ENCODE peak calls at places on chromosomes 12 and 14, in seven cellular contexts. I is OCI-LY7; L is CD4-positive, alpha-beta T cell; S is AG04449; M is HL-60; C is neural crest cell; D is cardiac muscle cell. P is an unnamed sample.

GRCh38 chr14:79992799-79993198 is 218.5 kb downstream of the DIO2 start:
- DNase-seq in I (no peak), L (no peak), S (no peak), M (peak; percentile 0), C (no peak), D (peak; percentile 12), P (no peak)

GRCh38 chr12:23039834-23040233 is 414.9 kb downstream of the ETNK1 start:
- DNase-seq in I (no peak), L (no peak), S (no peak), M (no peak), C (no peak), D (no peak), P (no peak)

GRCh38 chr12:104462931-104463339 is 6.2 kb downstream of the CHST11 start:
- DNase-seq in I (peak; percentile 65), L (peak; percentile 63), S (no peak), M (peak; percentile 52), C (no peak), D (peak; percentile 26), P (no peak)

GRCh38 chr12:123998960-123999359 is 25.9 kb downstream of the ZNF664 start:
- DNase-seq in I (no peak), L (no peak), S (no peak), M (no peak), C (no peak), D (no peak), P (no peak)

GRCh38 chr14:84969501-84969900 is 560.4 kb upstream of the FLRT2 start:
- DNase-seq in I (no peak), L (no peak), S (no peak), M (no peak), C (no peak), D (no peak), P (no peak)

GRCh38 chr14:45610303-45610702 is 357.3 kb upstream of the MIS18BP1 start:
- DNase-seq in I (no peak), L (no peak), S (no peak), M (no peak), C (no peak), D (peak; percentile 24), P (no peak)

GRCh38 chr14:95065411-95065810 is 91.9 kb downstream of the DICER1 start:
- DNase-seq in I (no peak), L (no peak), S (no peak), M (no peak), C (no peak), D (no peak), P (no peak)

GRCh38 chr14:69325086-69325485 is 65.1 kb downstream of the GALNT16 start:
- DNase-seq in I (no peak), L (no peak), S (no peak), M (no peak), C (no peak), D (no peak), P (no peak)

GRCh38 chr12:94616217-94616729 is 34.1 kb downstream of the TMCC3 start:
- DNase-seq in I (no peak), L (no peak), S (no peak), M (no peak), C (peak; percentile 45), D (peak; percentile 51), P (no peak)

GRCh38 chr14:100141133-100141497 is 18.3 kb downstream of the DEGS2 start:
- DNase-seq in I (no peak), L (no peak), S (no peak), M (no peak), C (no peak), D (no peak), P (no peak)

GRCh38 chr14:100140452-100141132 is 18.9 kb downstream of the DEGS2 start:
- DNase-seq in I (no peak), L (no peak), S (no peak), M (peak; percentile 87), C (peak; percentile 36), D (peak; percentile 69), P (no peak)

GRCh38 chr14:100143523-100143922 is 15.9 kb downstream of the DEGS2 start:
- DNase-seq in I (no peak), L (no peak), S (no peak), M (no peak), C (no peak), D (no peak), P (no peak)

GRCh38 chr14:100143934-100144333 is 15.5 kb downstream of the DEGS2 start:
- DNase-seq in I (no peak), L (no peak), S (no peak), M (no peak), C (no peak), D (no peak), P (no peak)

DNA sequence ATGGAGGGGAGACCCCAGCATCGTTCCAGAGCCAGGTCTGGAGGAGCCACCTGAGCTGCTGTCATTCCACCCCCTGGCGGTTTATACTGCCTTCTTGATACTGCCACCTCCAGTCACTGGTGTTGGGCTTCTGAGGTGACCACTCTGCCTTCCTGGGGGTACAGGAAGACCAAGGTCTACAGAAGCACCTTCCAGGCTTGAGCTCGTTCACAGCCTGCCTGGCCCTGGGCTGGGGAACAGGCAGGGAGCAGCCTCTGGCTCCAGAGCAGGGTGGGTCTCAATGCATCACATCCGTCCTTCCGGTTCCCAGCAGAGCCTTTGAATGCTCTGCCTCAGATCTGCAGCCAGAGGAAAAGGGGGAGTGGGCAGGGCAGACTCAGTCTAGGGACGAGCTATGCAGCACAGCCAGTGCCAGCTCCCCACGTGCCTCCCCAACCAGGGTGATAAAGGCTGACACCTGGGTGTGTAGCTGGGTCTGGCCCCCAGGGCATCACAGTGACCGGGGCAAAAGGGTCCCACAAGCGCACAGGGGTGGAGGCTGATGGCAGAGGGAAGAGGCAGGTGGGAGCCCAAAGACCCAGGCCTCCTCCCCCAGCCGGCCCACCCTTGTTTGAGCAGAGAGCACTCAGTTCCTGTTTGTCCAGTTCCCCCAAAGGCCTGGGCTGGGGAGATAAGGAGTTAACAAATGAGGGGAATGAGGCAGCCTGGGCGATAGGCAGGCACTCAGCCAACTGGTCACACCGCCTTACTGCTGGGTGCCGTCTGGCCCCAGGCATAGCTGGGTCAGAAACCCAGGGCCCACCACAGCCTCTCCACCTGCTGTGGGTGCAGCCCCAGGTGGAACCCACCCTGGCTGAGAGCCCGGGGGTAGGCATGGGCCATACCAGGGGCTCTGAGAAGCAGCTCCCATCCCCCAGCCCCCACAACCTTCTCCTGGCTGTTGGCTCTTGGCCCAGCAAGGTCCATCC is 17.1 kb downstream of the DEGS2 start:
- DNase-seq in I (no peak), L (no peak), S (no peak), M (peak; percentile 33), C (no peak), D (no peak), P (no peak)
- TF ChIP-seq CTCF in I (no peak), L (no peak), S (no peak), M (no peak), C (no peak), D (no peak), P (no peak)

GRCh38 chr14:99609245-99610117 is 5.5 kb upstream of the CCDC85C start:
- DNase-seq in I (no peak), L (peak; percentile 16), S (no peak), M (no peak), C (no peak), D (peak; percentile 34), P (no peak)
- TF ChIP-seq CTCF in I (no peak), L (peak; percentile 68), S (peak; percentile 56), M (no peak), C (no peak), D (no peak), P (no peak)

DNA sequence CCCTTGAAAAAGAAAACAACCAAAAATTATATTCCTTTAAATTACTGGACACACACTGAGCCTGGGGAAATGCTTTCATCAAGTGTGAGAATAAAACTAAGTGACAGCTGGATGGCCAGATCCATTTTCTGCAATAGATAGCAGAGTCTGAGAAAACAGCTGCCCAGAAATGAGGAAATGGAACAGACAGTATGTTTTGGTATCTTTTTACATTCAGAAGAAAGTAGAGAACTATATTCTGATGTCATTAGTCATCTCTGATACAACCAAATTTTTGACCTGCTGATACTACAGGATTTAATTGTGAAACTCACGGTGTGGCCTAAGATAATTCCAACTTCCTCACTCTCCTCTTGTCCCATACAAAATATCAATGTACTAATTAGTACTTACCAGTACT is 78.2 kb downstream of the HMGA2 start:
- DNase-seq in I (no peak), L (no peak), S (no peak), M (no peak), C (no peak), D (no peak), P (no peak)
- TF ChIP-seq CTCF in I (no peak), L (no peak), S (no peak), M (no peak), C (no peak), D (no peak), P (no peak)

DNA sequence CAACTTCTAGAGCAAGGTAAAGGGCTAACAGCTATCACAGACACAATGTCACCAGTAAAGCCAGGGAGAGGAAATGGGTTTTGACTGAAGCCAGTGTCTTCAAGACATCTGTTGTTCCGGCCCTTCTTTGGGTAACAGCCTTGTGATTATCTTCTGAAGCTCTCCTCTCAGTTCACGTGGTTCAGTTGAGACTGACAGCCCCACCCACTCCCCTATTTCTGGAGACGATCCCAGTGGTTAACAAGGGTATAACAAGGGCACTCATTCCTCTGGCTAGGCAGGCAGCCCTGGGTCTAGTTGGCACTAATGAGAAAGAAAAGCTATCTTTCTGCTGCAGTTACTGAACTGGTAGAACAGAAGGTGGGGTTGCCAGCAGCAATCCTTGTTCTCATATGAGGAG is 6.9 kb downstream of the GNPTAB start:
- DNase-seq in I (peak; percentile 93), L (peak; percentile 55), S (no peak), M (peak; percentile 67), C (peak; percentile 20), D (peak; percentile 50), P (peak; percentile 46)
- TF ChIP-seq CTCF in I (peak; percentile 66), L (peak; percentile 42), S (no peak), M (no peak), C (peak; percentile 44), D (peak; percentile 12), P (peak; percentile 50)

P was measured in CD14-positive monocyte.